ENCODE peak calls at places on chromosomes 2 and 18, in four cellular contexts. X, B, L and V are unnamed samples.

GRCh38 chr18:74215863-74216262 is 67.5 kb downstream of the TIMM21 start:
- DNase-seq in X (no peak), B (no peak), L (no peak), V (no peak)

GRCh38 chr2:201532686-201533304 is 81.3 kb downstream of the STRADB start:
- DNase-seq in X (no peak), B (peak; percentile 76), L (no peak), V (peak; percentile 61)

GRCh38 chr2:171595896-171596295 is 73.6 kb downstream of the CYBRD1 start:
- DNase-seq in X (peak; percentile 36), B (peak; percentile 91), L (no peak), V (peak; percentile 87)

GRCh38 chr2:20525041-20526035 is 78.5 kb downstream of the RHOB start:
- DNase-seq in X (peak; percentile 55), B (peak; percentile 59), L (peak; percentile 50), V (peak; percentile 70)

GRCh38 chr2:17579605-17580318 is 39.3 kb downstream of the VSNL1 start:
- DNase-seq in X (no peak), B (peak; percentile 8), L (no peak), V (no peak)

GRCh38 chr18:77000527-77000926 is 132.1 kb downstream of the MBP start:
- DNase-seq in X (peak; percentile 16), B (peak; percentile 21), L (peak; percentile 51), V (peak; percentile 55)

GRCh38 chr2:29615183-29615582 is 306.2 kb downstream of the ALK start:
- DNase-seq in X (no peak), B (no peak), L (no peak), V (no peak)

GRCh38 chr2:96556441-96557330 is 20.1 kb downstream of the ARID5A start:
- DNase-seq in X (peak; percentile 97), B (peak; percentile 100), L (peak; percentile 62), V (peak; percentile 56)

GRCh38 chr2:236342507-236342906 is 78.3 kb upstream of the ASB18 start:
- DNase-seq in X (no peak), B (no peak), L (no peak), V (no peak)

GRCh38 chr2:156896294-156896693 is 361.2 kb upstream of the GALNT5 start:
- DNase-seq in X (no peak), B (peak; percentile 68), L (no peak), V (no peak)

GRCh38 chr2:38514603-38515154 is 88.0 kb downstream of the HNRNPLL start:
- DNase-seq in X (no peak), B (peak; percentile 40), L (no peak), V (no peak)

GRCh38 chr2:128651000-128651399 is 332.3 kb upstream of the HS6ST1 start:
- DNase-seq in X (no peak), B (peak; percentile 47), L (no peak), V (no peak)

GRCh38 chr2:11722249-11723060 is 24.0 kb upstream of the LPIN1 start:
- DNase-seq in X (no peak), B (peak; percentile 15), L (peak; percentile 35), V (no peak)

GRCh38 chr18:31206787-31207381 is 44.2 kb upstream of the DSC1 start:
- DNase-seq in X (peak; percentile 87), B (peak; percentile 96), L (peak; percentile 92), V (peak; percentile 3)

GRCh38 chr2:70443726-70444125 is 109.9 kb downstream of the TGFA start:
- DNase-seq in X (no peak), B (no peak), L (no peak), V (no peak)

GRCh38 chr2:48482313-48482712 is 47.6 kb upstream of the STON1 start:
- DNase-seq in X (no peak), B (no peak), L (no peak), V (peak; percentile 92)

GRCh38 chr18:33579868-33580205 is 1.8 kb downstream of the ASXL3 start:
- DNase-seq in X (no peak), B (no peak), L (no peak), V (no peak)

GRCh38 chr2:226208726-226209125 is 590.9 kb downstream of the IRS1 start:
- DNase-seq in X (no peak), B (peak; percentile 63), L (no peak), V (peak; percentile 79)

GRCh38 chr2:10467401-10467800 is 19.3 kb upstream of the ODC1 start:
- DNase-seq in X (no peak), B (no peak), L (no peak), V (no peak)

GRCh38 chr2:170717991-170718589 is 3.0 kb downstream of the SP5 start:
- DNase-seq in X (no peak), B (no peak), L (no peak), V (no peak)

GRCh38 chr2:121897335-121897970 is 142.0 kb downstream of the TSN start:
- DNase-seq in X (peak; percentile 64), B (peak; percentile 7), L (no peak), V (peak; percentile 57)

GRCh38 chr2:157291018-157291417 is 33.5 kb downstream of the GALNT5 start:
- DNase-seq in X (peak; percentile 65), B (peak; percentile 49), L (no peak), V (no peak)

GRCh38 chr2:223725494-223725893 is 111.9 kb downstream of the AP1S3 start:
- DNase-seq in X (peak; percentile 97), B (peak; percentile 95), L (peak; percentile 71), V (peak; percentile 99)

GRCh38 chr18:47263828-47264314 is 12.4 kb upstream of the SKOR2 start:
- DNase-seq in X (no peak), B (no peak), L (no peak), V (no peak)

GRCh38 chr2:25700221-25700660 is 26.9 kb upstream of the DTNB start:
- DNase-seq in X (peak; percentile 70), B (peak; percentile 71), L (peak; percentile 47), V (peak; percentile 50)

GRCh38 chr2:156132130-156132529 is 200.4 kb downstream of the NR4A2 start:
- DNase-seq in X (no peak), B (no peak), L (no peak), V (no peak)

GRCh38 chr2:71631411-71631931 is 178.1 kb downstream of the DYSF start:
- DNase-seq in X (no peak), B (peak; percentile 4), L (no peak), V (no peak)

GRCh38 chr2:235325126-235325525 is 168.7 kb upstream of the AGAP1 start:
- DNase-seq in X (no peak), B (peak; percentile 52), L (no peak), V (no peak)

GRCh38 chr2:215796160-215796559 is 217.2 kb downstream of the MREG start:
- DNase-seq in X (no peak), B (peak; percentile 49), L (peak; percentile 7), V (peak; percentile 60)

GRCh38 chr2:74893332-74893731 is 59.4 kb downstream of the HK2 start:
- DNase-seq in X (peak; percentile 31), B (peak; percentile 90), L (no peak), V (peak; percentile 84)

GRCh38 chr18:59197636-59198035 is 22.3 kb upstream of the GRP start:
- DNase-seq in X (no peak), B (no peak), L (no peak), V (no peak)

GRCh38 chr18:23885750-23886149 is 128.8 kb upstream of the TTC39C start:
- DNase-seq in X (no peak), B (no peak), L (no peak), V (no peak)

GRCh38 chr2:37773354-37773753 is 101.9 kb upstream of the CDC42EP3 start:
- DNase-seq in X (no peak), B (no peak), L (no peak), V (no peak)

GRCh38 chr2:78999410-78999809 is 26.1 kb upstream of the REG3G start:
- DNase-seq in X (peak; percentile 13), B (no peak), L (no peak), V (peak; percentile 36)
- TF ChIP-seq CTCF in X (peak; percentile 32), B (no peak), L (peak; percentile 39), V (peak; percentile 36)

GRCh38 chr2:95275151-95275515 is 884 bp downstream of the PROM2 start:
- DNase-seq in X (no peak), B (no peak), L (peak; percentile 1), V (no peak)
- H3K4me3 ChIP-seq in X (no peak overlapping the region), B (peak overlapping the region; percentile 54), L (no peak overlapping the region), V (no peak overlapping the region)

DNA sequence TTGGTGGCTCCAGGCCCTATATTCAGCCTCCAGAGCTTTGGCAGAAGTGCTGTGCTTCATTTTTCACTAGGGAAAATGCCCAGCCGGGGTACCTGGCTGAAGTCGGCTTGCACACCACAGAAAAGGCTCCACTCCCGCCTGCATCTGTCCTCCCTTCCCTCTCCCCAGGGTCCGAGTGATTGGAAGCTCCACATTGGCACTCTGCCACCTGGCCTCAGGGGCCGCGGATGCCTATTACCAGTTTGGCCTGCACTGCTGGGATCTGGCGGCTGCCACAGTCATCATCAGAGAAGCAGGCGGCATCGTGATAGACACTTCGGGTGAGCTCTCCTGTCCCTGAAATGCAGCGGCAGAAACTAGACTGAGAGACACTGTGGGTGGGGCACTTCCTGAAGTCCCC is 47.4 kb downstream of the IMPA2 start:
- DNase-seq in X (no peak), B (no peak), L (no peak), V (no peak)
- TF ChIP-seq CTCF in X (no peak), B (no peak), L (no peak), V (no peak)

GRCh38 chr2:46569766-46570165 is 90.4 kb downstream of the TMEM247 start:
- DNase-seq in X (no peak), B (no peak), L (no peak), V (no peak)

GRCh38 chr2:46568212-46569009 is 89.0 kb downstream of the TMEM247 start:
- DNase-seq in X (no peak), B (no peak), L (no peak), V (no peak)

GRCh38 chr2:46569061-46569560 is 89.7 kb downstream of the TMEM247 start:
- DNase-seq in X (no peak), B (no peak), L (peak; percentile 54), V (no peak)

GRCh38 chr2:46574457-46575354 is 95.3 kb downstream of the TMEM247 start:
- DNase-seq in X (no peak), B (no peak), L (no peak), V (no peak)

GRCh38 chr2:46570396-46570795 is 91.0 kb downstream of the TMEM247 start:
- DNase-seq in X (no peak), B (no peak), L (no peak), V (no peak)
- H3K4me3 ChIP-seq in X (no peak overlapping the region), B (no peak overlapping the region), L (no peak overlapping the region), V (no peak overlapping the region)